ENCODE peak calls at places on chromosome 2, in eight cellular contexts. J is activated T-cell treated with anti-CD3 and anti-CD28 coated beads, Interleukin-2, amount 50 U/mL, for 4 hours; G is hypothalamus; X is kidney; A is IMR-90; S is spleen; T is GM20000; Y is fibroblast of mammary gland. U is an unnamed sample.

GRCh38 chr2:30361751-30362394 is 85.2 kb upstream of the LCLAT1 start:
- DNase-seq in J (no peak), G (no peak), X (no peak), A (no peak), S (no peak), T (no peak), Y (no peak), U (no peak)

GRCh38 chr2:155815851-155816250 is 516.7 kb downstream of the NR4A2 start:
- DNase-seq in J (no peak), G (no peak), X (no peak), A (no peak), S (no peak), T (peak), Y (peak), U (no peak)

GRCh38 chr2:38875227-38875575 is 533 bp downstream of the DHX57 start:
- DNase-seq in J (no peak), G (no peak), X (no peak), A (peak), S (no peak), T (peak), Y (peak), U (no peak)

GRCh38 chr2:86016581-86016980 is 89.1 kb downstream of the POLR1A start:
- DNase-seq in J (no peak), G (no peak), X (no peak), A (no peak), S (peak), T (no peak), Y (no peak), U (no peak)

GRCh38 chr2:239312081-239312501 is 88.7 kb downstream of the HDAC4 start:
- DNase-seq in J (peak), G (no peak), X (no peak), A (no peak), S (peak), T (no peak), Y (no peak), U (no peak)

GRCh38 chr2:216740557-216741222 is 45.3 kb upstream of the IGFBP5 start:
- DNase-seq in J (no peak), G (no peak), X (no peak), A (peak), S (no peak), T (no peak), Y (peak), U (no peak)

GRCh38 chr2:196468394-196468793 is 171.1 kb upstream of the CCDC150 start:
- DNase-seq in J (no peak), G (no peak), X (no peak), A (no peak), S (no peak), T (no peak), Y (no peak), U (no peak)

GRCh38 chr2:177467646-177468045 is 75.1 kb downstream of the AGPS start:
- DNase-seq in J (no peak), G (no peak), X (no peak), A (peak), S (no peak), T (no peak), Y (peak), U (no peak)

GRCh38 chr2:229910832-229911412 is 10.9 kb downstream of the TRIP12 start:
- DNase-seq in J (no peak), G (no peak), X (no peak), A (no peak), S (no peak), T (peak), Y (peak), U (no peak)

GRCh38 chr2:178553047-178553446 is 72.8 kb downstream of the PLEKHA3 start:
- DNase-seq in J (no peak), G (no peak), X (no peak), A (peak), S (no peak), T (no peak), Y (peak), U (no peak)

GRCh38 chr2:824954-825353 is 125.7 kb upstream of the SNTG2 start:
- DNase-seq in J (no peak), G (no peak), X (no peak), A (no peak), S (no peak), T (no peak), Y (no peak), U (no peak)

GRCh38 chr2:110743600-110743999 is 11.2 kb downstream of the ACOXL start:
- DNase-seq in J (no peak), G (no peak), X (no peak), A (no peak), S (no peak), T (no peak), Y (no peak), U (no peak)

GRCh38 chr2:86584164-86584913 is 21.1 kb upstream of the CHMP3 start:
- DNase-seq in J (no peak), G (no peak), X (no peak), A (no peak), S (no peak), T (peak), Y (peak), U (no peak)

GRCh38 chr2:113236367-113237159 is 42.2 kb downstream of the PAX8 start:
- DNase-seq in J (no peak), G (no peak), X (peak), A (no peak), S (no peak), T (no peak), Y (no peak), U (no peak)

GRCh38 chr2:187580462-187581124 is 26.4 kb upstream of the TFPI start:
- DNase-seq in J (no peak), G (no peak), X (no peak), A (peak), S (no peak), T (peak), Y (peak), U (no peak)

GRCh38 chr2:181575650-181576025 is 81.3 kb downstream of the CERKL start:
- DNase-seq in J (no peak), G (no peak), X (no peak), A (no peak), S (no peak), T (no peak), Y (no peak), U (no peak)

GRCh38 chr2:239169311-239170048 is 231.3 kb downstream of the HDAC4 start:
- DNase-seq in J (no peak), G (no peak), X (peak), A (no peak), S (peak), T (no peak), Y (no peak), U (no peak)

GRCh38 chr2:6080837-6081541 is 388.8 kb downstream of the SOX11 start:
- DNase-seq in J (no peak), G (no peak), X (no peak), A (no peak), S (no peak), T (no peak), Y (no peak), U (no peak)

GRCh38 chr2:113073325-113073834 is 5.6 kb downstream of the IL1F10 start:
- DNase-seq in J (no peak), G (no peak), X (no peak), A (no peak), S (no peak), T (no peak), Y (no peak), U (no peak)

GRCh38 chr2:19070866-19071265 is 287.6 kb downstream of the OSR1 start:
- DNase-seq in J (no peak), G (no peak), X (no peak), A (peak), S (no peak), T (no peak), Y (peak), U (no peak)

GRCh38 chr2:127560201-127560928 is 24.9 kb downstream of the MYO7B start:
- DNase-seq in J (no peak), G (no peak), X (no peak), A (no peak), S (peak), T (no peak), Y (peak), U (no peak)

GRCh38 chr2:55805662-55806061 is 112.0 kb upstream of the PNPT1 start:
- DNase-seq in J (no peak), G (no peak), X (no peak), A (no peak), S (no peak), T (no peak), Y (no peak), U (no peak)

GRCh38 chr2:203562283-203562682 is 27.2 kb upstream of the RAPH1 start:
- DNase-seq in J (no peak), G (no peak), X (no peak), A (peak), S (no peak), T (no peak), Y (no peak), U (no peak)

U was measured in central memory CD8-positive, alpha-beta T cell.